ENCODE peak calls at places on chromosomes 16 and 17, in six cellular contexts. R is GM12878, I is upper lobe of left lung, W is A549, S is K562, L is HepG2. T is an unnamed sample.

GRCh38 chr16:66354321-66354854 is 12.1 kb upstream of the CDH5 start:
- ATAC-seq in R (no peak), I (no peak), W (no peak), S (no peak), L (no peak), T (no peak)

GRCh38 chr17:10617120-10617505 is 40.0 kb downstream of the MYH3 start:
- ATAC-seq in R (no peak), I (no peak), W (no peak), S (no peak), L (no peak), T (no peak)

GRCh38 chr16:47132310-47132709 is 11.4 kb downstream of the NETO2 start:
- ATAC-seq in R (peak), I (no peak), W (peak), S (peak), L (no peak), T (no peak)

GRCh38 chr17:41547378-41547841 is 19.3 kb upstream of the KRT19 start:
- ATAC-seq in R (no peak), I (no peak), W (peak), S (no peak), L (no peak), T (no peak)

GRCh38 chr16:28013878-28014277 is 49.6 kb downstream of the GSG1L start:
- ATAC-seq in R (no peak), I (no peak), W (no peak), S (no peak), L (no peak), T (no peak)

GRCh38 chr17:40307691-40308289 is 1.2 kb upstream of the RARA start:
- ATAC-seq in R (no peak), I (no peak), W (no peak), S (peak), L (no peak), T (no peak)

GRCh38 chr17:7079581-7080444 is at the start of gene CLEC10A:
- ATAC-seq in R (no peak), I (peak), W (no peak), S (no peak), L (no peak), T (no peak)

GRCh38 chr17:12431188-12431587 is 234.5 kb upstream of the MYOCD start:
- ATAC-seq in R (peak), I (no peak), W (no peak), S (no peak), L (no peak), T (no peak)

GRCh38 chr17:36942631-36943125 is 5.4 kb downstream of the LHX1 start:
- ATAC-seq in R (no peak), I (no peak), W (no peak), S (no peak), L (no peak), T (no peak)

GRCh38 chr17:3754066-3754457 is 30.4 kb downstream of the HASPIN start:
- ATAC-seq in R (no peak), I (no peak), W (no peak), S (no peak), L (no peak), T (no peak)

GRCh38 chr17:3750926-3751325 is 27.2 kb downstream of the HASPIN start:
- ATAC-seq in R (peak), I (no peak), W (no peak), S (no peak), L (no peak), T (no peak)

GRCh38 chr17:3751836-3752235 is 28.1 kb downstream of the HASPIN start:
- ATAC-seq in R (no peak), I (no peak), W (no peak), S (no peak), L (no peak), T (no peak)

GRCh38 chr17:3755335-3756030 is 31.8 kb downstream of the HASPIN start:
- ATAC-seq in R (no peak), I (no peak), W (peak), S (no peak), L (no peak), T (no peak)

GRCh38 chr17:3754458-3755334 is 31.0 kb downstream of the HASPIN start:
- ATAC-seq in R (peak), I (peak), W (peak), S (peak), L (no peak), T (no peak)
- TF ChIP-seq EP300 in R (no peak), I (no peak), W (no peak), S (no peak), L (no peak), T (no peak)

GRCh38 chr17:66834426-66834918 is 445 bp upstream of the CACNG5 start:
- ATAC-seq in R (no peak), I (no peak), W (no peak), S (no peak), L (no peak), T (no peak)
- TF ChIP-seq EP300 in R (no peak), I (no peak), W (no peak), S (no peak), L (no peak), T (no peak)

GRCh38 chr17:48717367-48718161 is 4.8 kb downstream of the PRAC1 start:
- ATAC-seq in R (no peak), I (no peak), W (no peak), S (no peak), L (no peak), T (no peak)
- TF ChIP-seq EP300 in R (no peak), I (no peak), W (no peak), S (no peak), L (no peak), T (no peak)

DNA sequence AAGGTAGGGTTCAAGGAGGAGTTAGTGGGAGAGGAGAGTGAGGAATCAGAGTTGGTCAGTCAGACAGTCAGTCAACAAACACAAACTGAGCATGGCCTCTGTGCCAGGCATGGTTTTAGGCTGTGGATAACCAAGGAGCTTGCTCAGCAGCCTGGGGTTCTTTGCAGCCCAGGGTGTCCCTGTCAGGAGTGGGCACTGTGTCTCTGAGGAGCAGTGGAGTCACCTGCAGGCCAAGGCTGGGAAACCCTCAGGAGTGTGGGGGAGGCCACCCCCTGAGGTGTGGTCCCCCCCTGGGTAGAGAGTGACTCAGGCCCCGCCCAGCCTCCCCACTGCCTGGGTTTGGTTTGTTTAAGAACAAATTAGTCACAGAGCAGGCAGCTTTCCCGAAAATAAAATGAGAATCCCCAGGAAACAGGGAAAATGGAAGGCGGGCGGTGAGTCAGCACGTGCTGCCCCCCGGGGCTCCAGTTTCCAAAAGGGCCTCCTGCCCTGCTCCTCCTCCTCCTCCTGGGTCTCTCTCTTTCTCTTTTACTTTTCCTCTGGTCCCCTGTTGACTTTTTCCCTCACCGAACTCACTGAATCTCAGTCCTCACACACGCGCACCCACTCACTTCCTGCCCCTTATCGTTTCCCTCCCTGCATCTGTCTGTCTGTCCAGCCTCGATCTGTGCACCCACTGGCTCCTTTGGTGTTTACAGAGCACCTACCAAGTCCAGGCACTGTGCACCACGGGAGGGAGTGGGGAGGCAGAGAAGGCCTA is 44.3 kb downstream of the SOCS3 start:
- ATAC-seq in R (peak), I (peak), W (peak), S (peak), L (no peak), T (peak)
- TF ChIP-seq EP300 in R (no peak), I (peak), W (peak), S (peak), L (no peak), T (no peak)

GRCh38 chr16:30582611-30583340 is 2.7 kb downstream of the ZNF785 start:
- ATAC-seq in R (no peak), I (no peak), W (no peak), S (no peak), L (no peak), T (no peak)

GRCh38 chr16:30588651-30589050 is 3.2 kb upstream of the ZNF785 start:
- ATAC-seq in R (no peak), I (no peak), W (no peak), S (no peak), L (no peak), T (no peak)

GRCh38 chr16:30581462-30581861 is 4.0 kb downstream of the ZNF785 start:
- ATAC-seq in R (no peak), I (no peak), W (no peak), S (no peak), L (no peak), T (no peak)

GRCh38 chr16:30585022-30585399 is 486 bp downstream of the ZNF785 start:
- ATAC-seq in R (peak), I (peak), W (no peak), S (peak), L (no peak), T (no peak)

GRCh38 chr16:30585400-30586191 is at the start of gene ZNF785:
- ATAC-seq in R (peak), I (peak), W (peak), S (peak), L (no peak), T (peak)
- TF ChIP-seq EP300 in R (no peak), I (no peak), W (no peak), S (peak), L (no peak), T (no peak)

GRCh38 chr17:48552453-48553189 is 7.7 kb upstream of the HOXB2 start:
- ATAC-seq in R (peak), I (peak), W (peak), S (no peak), L (no peak), T (peak)

GRCh38 chr17:48554412-48555090 is 9.6 kb upstream of the HOXB2 start:
- ATAC-seq in R (no peak), I (no peak), W (peak), S (no peak), L (no peak), T (no peak)

GRCh38 chr17:48553190-48553547 is 8.3 kb upstream of the HOXB2 start:
- ATAC-seq in R (no peak), I (no peak), W (peak), S (no peak), L (no peak), T (no peak)

GRCh38 chr17:48555183-48555615 is 10.3 kb upstream of the HOXB2 start:
- ATAC-seq in R (peak), I (no peak), W (peak), S (peak), L (no peak), T (peak)

GRCh38 chr17:48553837-48554236 is 8.9 kb upstream of the HOXB2 start:
- ATAC-seq in R (no peak), I (no peak), W (no peak), S (no peak), L (no peak), T (no peak)
- TF ChIP-seq EP300 in R (no peak), I (no peak), W (no peak), S (no peak), L (no peak), T (no peak)

DNA sequence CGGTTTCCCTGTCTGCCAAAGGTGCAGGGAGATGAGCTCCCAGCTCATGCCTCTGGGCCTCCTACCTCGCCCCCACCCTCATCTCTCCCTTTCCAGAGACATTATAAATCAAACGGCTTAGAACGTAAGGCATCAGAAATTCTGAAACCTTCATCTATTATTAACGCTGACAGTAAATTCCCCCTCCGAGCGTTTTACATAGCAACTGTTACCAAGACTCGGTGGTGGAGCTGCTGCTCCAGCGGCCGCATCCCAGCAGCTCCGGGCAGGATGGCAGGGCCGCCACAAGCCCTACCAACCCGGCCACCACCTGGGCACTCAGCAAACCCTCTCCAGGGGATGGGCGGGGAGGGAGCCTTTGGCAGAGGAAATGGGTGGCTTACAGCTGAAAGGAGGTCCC is 76.7 kb downstream of the RAI1 start:
- ATAC-seq in R (no peak), I (no peak), W (no peak), S (no peak), L (no peak), T (no peak)
- TF ChIP-seq EP300 in R (no peak), I (no peak), W (no peak), S (no peak), L (no peak), T (no peak)

DNA sequence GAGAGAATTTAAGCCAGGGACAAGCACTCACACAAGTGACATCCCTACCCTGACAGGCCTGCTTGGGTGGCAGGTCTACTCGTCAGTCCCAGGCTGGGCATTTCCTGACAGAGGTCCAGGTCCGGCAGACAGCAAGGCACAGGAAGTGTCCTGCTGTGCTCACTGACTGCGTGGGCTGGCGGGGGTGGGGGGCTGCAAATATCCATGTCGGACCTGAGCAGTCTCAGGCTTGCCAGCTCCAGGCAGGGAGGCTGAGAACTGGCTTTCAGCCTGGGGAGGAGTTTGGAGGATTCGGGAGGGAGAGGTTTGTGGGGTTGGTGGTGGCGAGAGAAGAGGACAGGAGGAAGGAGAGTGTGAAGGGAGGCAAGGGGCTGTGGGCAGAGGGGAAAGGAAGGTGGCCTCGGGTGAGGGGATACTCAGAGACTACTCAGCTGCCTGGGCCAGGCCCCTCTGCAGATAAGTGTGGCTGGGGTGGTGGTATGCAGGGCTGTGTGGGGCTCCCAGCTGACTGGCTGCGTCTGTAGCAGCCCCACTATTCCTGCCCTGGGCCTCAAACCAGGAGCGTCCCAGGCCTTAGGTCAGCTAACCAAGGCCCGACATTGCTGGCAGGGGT is 7.8 kb downstream of the HIC1 start:
- ATAC-seq in R (no peak), I (no peak), W (no peak), S (no peak), L (no peak), T (no peak)
- TF ChIP-seq EP300 in R (no peak), I (no peak), W (no peak), S (no peak), L (no peak), T (no peak)

T was measured in gastroesophageal sphincter.